ENCODE peak calls at places on chromosomes 4 and X, in five cellular contexts. X, W, I, K and C are unnamed samples.

GRCh38 chr4:113394730-113395530 is 345.5 kb downstream of the ANK2 start:
- DNase-seq in X (peak; percentile 79), W (peak; percentile 75), I (peak; percentile 62), K (peak; percentile 35), C (peak; percentile 77)

GRCh38 chr4:93030670-93031069 is 726.9 kb downstream of the GRID2 start:
- DNase-seq in X (no peak), W (no peak), I (no peak), K (no peak), C (no peak)

GRCh38 chr4:20251796-20252655 is at the start of gene SLIT2:
- DNase-seq in X (peak; percentile 79), W (peak; percentile 67), I (peak; percentile 79), K (peak; percentile 81), C (peak; percentile 80)

GRCh38 chrX:53078943-53079342 is 3.2 kb upstream of the TSPYL2 start:
- DNase-seq in X (no peak), W (no peak), I (no peak), K (no peak), C (no peak)

GRCh38 chrX:34382416-34382815 is 250.3 kb upstream of the FAM47A start:
- DNase-seq in X (no peak), W (no peak), I (no peak), K (no peak), C (no peak)

GRCh38 chr4:4818440-4819212 is 40.8 kb upstream of the MSX1 start:
- DNase-seq in X (no peak), W (no peak), I (no peak), K (no peak), C (no peak)

GRCh38 chr4:26323807-26324206 is 3.0 kb downstream of the RBPJ start:
- DNase-seq in X (no peak), W (no peak), I (no peak), K (no peak), C (no peak)

GRCh38 chr4:36394352-36394903 is 113.0 kb downstream of the DTHD1 start:
- DNase-seq in X (no peak), W (no peak), I (no peak), K (no peak), C (no peak)

GRCh38 chr4:150343796-150344195 is 238.2 kb upstream of the MAB21L2 start:
- DNase-seq in X (no peak), W (no peak), I (no peak), K (no peak), C (no peak)

GRCh38 chr4:40927108-40927507 is 177.4 kb downstream of the NSUN7 start:
- DNase-seq in X (no peak), W (no peak), I (no peak), K (no peak), C (no peak)

GRCh38 chr4:12761694-12762093 is 722.4 kb downstream of the RAB28 start:
- DNase-seq in X (no peak), W (no peak), I (no peak), K (no peak), C (no peak)

GRCh38 chr4:153438916-153439756 is 27.0 kb upstream of the TMEM131L start:
- DNase-seq in X (no peak), W (no peak), I (no peak), K (no peak), C (no peak)

GRCh38 chrX:100829730-100830129 is 9.5 kb downstream of the CSTF2 start:
- DNase-seq in X (no peak), W (no peak), I (peak; percentile 9), K (no peak), C (no peak)

GRCh38 chr4:77795339-77795738 is 23.8 kb downstream of the CNOT6L start:
- DNase-seq in X (no peak), W (no peak), I (no peak), K (no peak), C (no peak)

GRCh38 chrX:55624403-55624802 is 1.2 kb downstream of the FOXR2 start:
- DNase-seq in X (no peak), W (no peak), I (no peak), K (no peak), C (no peak)

GRCh38 chr4:41991916-41992767 is 1.8 kb downstream of the SLC30A9 start:
- DNase-seq in X (no peak), W (no peak), I (peak; percentile 66), K (no peak), C (no peak)

GRCh38 chr4:2943364-2944090 is 19.7 kb downstream of the NOP14 start:
- DNase-seq in X (no peak), W (no peak), I (no peak), K (no peak), C (no peak)

GRCh38 chr4:130573742-130574141 is 1477.8 kb downstream of the C4orf33 start:
- DNase-seq in X (no peak), W (no peak), I (no peak), K (no peak), C (no peak)

GRCh38 chrX:11704725-11705495 is 39.2 kb upstream of the ARHGAP6 start:
- DNase-seq in X (no peak), W (no peak), I (no peak), K (no peak), C (no peak)

GRCh38 chr4:74451214-74451661 is 6.3 kb downstream of the AREG start:
- DNase-seq in X (no peak), W (no peak), I (no peak), K (no peak), C (no peak)